ENCODE peak calls at places on chromosomes 3 and 15, in six cellular contexts. N is WERI-Rb-1, S is brain microvascular endothelial cell, T is fibroblast of mammary gland, X is AG04450, U is cardiac fibroblast. O is an unnamed sample.

GRCh38 chr15:95503640-95504225 is 826.8 kb upstream of the NR2F2 start:
- DNase-seq in N (no peak), S (no peak), T (no peak), X (no peak), U (no peak), O (no peak)

GRCh38 chr3:10410383-10411002 is 89.6 kb upstream of the SEC13 start:
- DNase-seq in N (no peak), S (no peak), T (no peak), X (no peak), U (no peak), O (no peak)

GRCh38 chr3:148101061-148101460 is 596.6 kb upstream of the AGTR1 start:
- DNase-seq in N (no peak), S (peak), T (peak), X (no peak), U (no peak), O (peak)

GRCh38 chr3:183911763-183912506 is 27.3 kb upstream of the PARL start:
- DNase-seq in N (no peak), S (no peak), T (no peak), X (no peak), U (no peak), O (no peak)

GRCh38 chr3:69110941-69111546 is 11.4 kb downstream of the LMOD3 start:
- DNase-seq in N (no peak), S (no peak), T (no peak), X (no peak), U (no peak), O (no peak)

GRCh38 chr3:126525853-126526667 is 2.1 kb downstream of the CHST13 start:
- DNase-seq in N (no peak), S (no peak), T (no peak), X (no peak), U (no peak), O (no peak)

GRCh38 chr15:67943961-67944674 is 104.3 kb upstream of the RNU6-1 start:
- DNase-seq in N (no peak), S (no peak), T (peak), X (no peak), U (no peak), O (no peak)

GRCh38 chr15:62749036-62749435 is 293.5 kb upstream of the TPM1 start:
- DNase-seq in N (no peak), S (no peak), T (no peak), X (no peak), U (no peak), O (no peak)

GRCh38 chr3:13879946-13880810 is at the start of gene WNT7A:
- DNase-seq in N (peak), S (no peak), T (no peak), X (no peak), U (no peak), O (peak)

GRCh38 chr15:101159096-101159935 is 92.5 kb downstream of the CHSY1 start:
- DNase-seq in N (no peak), S (no peak), T (no peak), X (no peak), U (no peak), O (no peak)

GRCh38 chr3:17941766-17942165 is 199.3 kb upstream of the TBC1D5 start:
- DNase-seq in N (no peak), S (no peak), T (no peak), X (no peak), U (no peak), O (no peak)

GRCh38 chr3:150414273-150414672 is 6.2 kb downstream of the TSC22D2 start:
- DNase-seq in N (no peak), S (peak), T (peak), X (no peak), U (peak), O (no peak)

GRCh38 chr3:63908776-63909175 is 3.4 kb downstream of the SCAANT1 start:
- DNase-seq in N (no peak), S (no peak), T (no peak), X (no peak), U (no peak), O (no peak)

GRCh38 chr3:189340680-189341460 is 169.1 kb downstream of the TPRG1 start:
- DNase-seq in N (peak), S (no peak), T (peak), X (no peak), U (no peak), O (peak)

GRCh38 chr3:87710028-87710427 is 348.8 kb downstream of the CGGBP1 start:
- DNase-seq in N (no peak), S (no peak), T (no peak), X (no peak), U (no peak), O (no peak)

GRCh38 chr3:55309336-55309735 is 177.8 kb downstream of the WNT5A start:
- DNase-seq in N (no peak), S (no peak), T (peak), X (no peak), U (no peak), O (no peak)

GRCh38 chr3:106029941-106030619 is 161.3 kb upstream of the CBLB start:
- DNase-seq in N (no peak), S (no peak), T (peak), X (no peak), U (no peak), O (no peak)

GRCh38 chr3:15542641-15543040 is 21.1 kb upstream of the COLQ start:
- DNase-seq in N (no peak), S (no peak), T (no peak), X (no peak), U (peak), O (no peak)

GRCh38 chr3:45564172-45564571 is 30.4 kb upstream of the LIMD1 start:
- DNase-seq in N (no peak), S (no peak), T (no peak), X (no peak), U (no peak), O (no peak)

GRCh38 chr15:100841426-100841825 is 38.2 kb upstream of the ALDH1A3 start:
- DNase-seq in N (no peak), S (no peak), T (no peak), X (no peak), U (no peak), O (no peak)

GRCh38 chr3:5019411-5020261 is 40.4 kb downstream of the BHLHE40 start:
- DNase-seq in N (no peak), S (no peak), T (peak), X (no peak), U (no peak), O (no peak)

GRCh38 chr15:78364233-78364632 is 24.1 kb downstream of the CRABP1 start:
- DNase-seq in N (no peak), S (no peak), T (peak), X (no peak), U (no peak), O (peak)

GRCh38 chr15:70415330-70415884 is 317.7 kb upstream of the TLE3 start:
- DNase-seq in N (no peak), S (no peak), T (no peak), X (no peak), U (no peak), O (no peak)

GRCh38 chr15:49235446-49236207 is 65.6 kb downstream of the GALK2 start:
- DNase-seq in N (peak), S (peak), T (peak), X (peak), U (peak), O (peak)

GRCh38 chr3:98553751-98554150 is 22.0 kb downstream of the GPR15 start:
- DNase-seq in N (no peak), S (no peak), T (no peak), X (no peak), U (no peak), O (no peak)
- H3K4me3 ChIP-seq in N (no peak), S (no peak), T (no peak), X (no peak), U (no peak), O (no peak)

DNA sequence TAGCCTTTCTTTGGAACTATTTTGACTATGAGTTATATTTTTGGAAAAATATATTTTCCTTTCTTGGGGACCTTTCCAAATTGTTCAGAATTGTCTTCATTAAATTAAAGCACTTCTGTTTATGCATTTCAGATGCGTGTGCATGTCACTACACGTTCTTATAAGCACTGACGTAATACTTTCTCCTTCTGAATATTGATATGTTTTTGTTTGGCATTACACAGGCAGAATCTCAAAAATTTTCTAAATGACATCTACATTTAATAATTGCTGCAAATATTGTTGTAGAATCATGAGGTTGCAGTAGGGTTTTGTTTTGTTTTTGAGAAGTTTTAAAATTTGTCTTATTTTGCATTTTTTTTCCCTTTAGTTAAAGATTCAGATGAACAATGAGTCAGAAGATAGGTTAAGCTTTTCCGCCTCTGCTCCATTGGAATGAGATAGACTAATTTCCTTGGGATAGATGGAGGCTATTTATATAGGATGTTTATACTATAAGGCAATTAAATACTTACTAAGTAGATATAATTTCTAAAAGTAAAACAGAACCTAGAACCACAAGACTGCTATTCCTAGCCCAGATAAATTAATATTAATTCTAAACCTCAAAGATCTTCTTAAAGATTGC is 110.8 kb downstream of the MBNL1 start:
- DNase-seq in N (no peak), S (no peak), T (no peak), X (no peak), U (no peak), O (no peak)
- H3K4me3 ChIP-seq in N (no peak), S (no peak), T (no peak), X (no peak), U (no peak), O (no peak)

GRCh38 chr15:47473857-47474256 is 243.4 kb upstream of the SEMA6D start:
- DNase-seq in N (no peak), S (no peak), T (peak), X (no peak), U (peak), O (no peak)

GRCh38 chr15:47477253-47477652 is 240.1 kb upstream of the SEMA6D start:
- DNase-seq in N (no peak), S (no peak), T (no peak), X (no peak), U (peak), O (no peak)

GRCh38 chr15:47471020-47471419 is 246.3 kb upstream of the SEMA6D start:
- DNase-seq in N (no peak), S (peak), T (peak), X (no peak), U (peak), O (no peak)

DNA sequence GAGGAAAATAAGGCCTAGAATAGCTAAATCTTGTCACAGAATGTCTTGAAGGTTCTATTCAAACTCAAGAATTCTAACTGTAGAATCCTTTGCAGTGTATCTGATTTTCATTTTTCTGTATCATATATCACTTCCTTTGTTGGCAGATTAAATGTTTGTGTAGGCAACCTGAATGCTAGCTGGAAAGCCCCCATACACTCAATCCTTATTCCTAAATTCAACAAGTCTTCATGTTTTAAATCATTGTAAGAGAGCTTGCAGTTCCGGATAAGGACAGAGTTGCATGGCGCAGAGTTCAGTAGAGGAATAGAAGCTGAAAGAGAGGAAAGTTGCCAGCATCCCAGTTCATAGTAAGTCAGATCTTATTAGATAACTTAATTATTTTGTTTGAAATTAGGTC is 242.0 kb upstream of the SEMA6D start:
- DNase-seq in N (no peak), S (no peak), T (no peak), X (no peak), U (peak), O (no peak)
- H3K4me3 ChIP-seq in N (no peak), S (no peak), T (no peak), X (no peak), U (no peak), O (no peak)

GRCh38 chr3:171494457-171495109 is 34.4 kb upstream of the TNIK start:
- DNase-seq in N (no peak), S (no peak), T (no peak), X (no peak), U (no peak), O (no peak)
- H3K4me3 ChIP-seq in N (no peak), S (no peak), T (no peak), X (no peak), U (no peak), O (no peak)

DNA sequence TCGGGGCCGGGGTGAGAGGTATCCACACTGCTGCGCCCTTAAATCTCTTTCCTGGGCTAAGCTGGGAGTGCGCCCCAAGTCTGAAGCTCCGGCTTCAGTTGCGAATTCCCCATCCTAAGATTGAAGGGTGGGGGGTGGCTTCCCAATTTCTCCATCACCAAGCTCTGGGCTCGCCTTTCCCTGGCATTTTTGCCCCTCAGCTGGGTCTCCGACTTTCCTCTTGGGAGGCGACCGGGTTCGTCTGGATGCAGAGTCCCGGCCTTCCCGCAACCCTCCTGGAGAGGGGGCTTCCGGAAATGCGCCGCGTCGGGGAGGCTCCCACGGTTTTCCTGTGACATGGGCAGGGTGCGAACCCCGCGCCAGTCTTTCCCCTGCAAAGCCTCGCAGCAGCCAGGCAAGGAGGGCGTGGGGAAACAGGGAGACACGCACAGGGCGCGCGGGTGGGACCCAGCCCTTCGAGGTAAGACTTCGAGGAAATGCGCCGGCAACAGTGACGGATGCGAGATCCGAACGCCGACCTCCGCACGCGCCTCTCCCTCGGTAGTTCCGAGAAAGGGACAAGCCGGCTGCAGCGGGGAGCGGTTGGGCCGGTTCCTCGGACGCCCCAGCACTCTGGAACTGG is 426 bp upstream of the HCN4 start:
- DNase-seq in N (no peak), S (no peak), T (no peak), X (no peak), U (no peak), O (no peak)
- H3K4me3 ChIP-seq in N (peak), S (no peak), T (no peak), X (no peak), U (no peak), O (no peak)

GRCh38 chr3:23440416-23441294 is 237.5 kb downstream of the UBE2E2 start:
- DNase-seq in N (no peak), S (no peak), T (no peak), X (no peak), U (no peak), O (no peak)
- H3K4me3 ChIP-seq in N (no peak), S (no peak), T (no peak), X (no peak), U (no peak), O (no peak)

GRCh38 chr3:191762323-191762960 is 301.5 kb downstream of the PYDC2 start:
- DNase-seq in N (no peak), S (no peak), T (peak), X (no peak), U (peak), O (no peak)
- H3K4me3 ChIP-seq in N (no peak), S (no peak), T (no peak), X (no peak), U (no peak), O (no peak)

DNA sequence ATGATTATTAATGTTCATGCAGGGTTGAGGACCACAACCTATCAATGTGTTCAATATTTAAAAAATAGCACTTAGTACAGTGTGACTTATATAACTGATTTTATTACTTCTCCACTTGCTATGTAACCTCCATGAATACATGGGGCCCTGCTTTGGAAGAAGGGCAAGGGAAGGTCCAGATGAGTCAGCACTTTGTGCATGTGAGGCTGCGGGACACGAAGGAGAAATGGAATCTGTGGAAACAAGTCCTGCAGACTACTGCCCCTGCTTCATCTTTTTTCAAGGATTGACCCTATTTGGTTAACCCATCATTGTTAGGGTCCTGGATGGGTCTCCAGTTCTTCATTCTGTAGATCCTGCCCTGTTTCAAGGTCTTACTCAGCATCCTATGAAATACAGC is 1.6 kb downstream of the NXPE3 start:
- DNase-seq in N (no peak), S (peak), T (peak), X (peak), U (peak), O (peak)
- H3K4me3 ChIP-seq in N (no peak), S (peak), T (peak), X (peak), U (peak), O (peak)